ENCODE peak calls at places on chromosomes 12 and 14, in ten cellular contexts. X is heart left ventricle, B is left ventricle myocardium inferior, S is WERI-Rb-1, I is OCI-LY7, N is esophagus squamous epithelium, D is fibroblast of the aortic adventitia, M is GM12865, V is AG09309, Z is right cardiac atrium. U is an unnamed sample.

GRCh38 chr12:85823436-85824179 is 12.6 kb downstream of the RASSF9 start:
- DNase-seq in I (no peak), N (no peak), M (no peak), B (no peak), Z (no peak), S (no peak), D (peak), X (no peak), V (peak), U (no peak)

GRCh38 chr14:60174352-60175254 is 9.4 kb upstream of the DHRS7 start:
- DNase-seq in V (no peak), S (no peak), B (no peak), N (no peak), Z (no peak), D (no peak), X (no peak), M (no peak), I (no peak), U (peak)

GRCh38 chr14:45664668-45665356 is 411.8 kb upstream of the MIS18BP1 start:
- DNase-seq in N (no peak), I (peak), M (no peak), V (no peak), D (no peak), B (no peak), X (no peak), Z (no peak), S (peak), U (peak)

GRCh38 chr14:61466249-61466904 is 145.0 kb downstream of the PRKCH start:
- DNase-seq in D (peak), M (no peak), X (peak), I (no peak), Z (peak), B (peak), S (no peak), V (peak), N (no peak), U (no peak)

GRCh38 chr12:89319111-89319510 is 33.2 kb downstream of the DUSP6 start:
- DNase-seq in S (peak), M (no peak), B (no peak), I (no peak), V (no peak), X (no peak), D (peak), N (no peak), Z (no peak), U (no peak)

GRCh38 chr14:39303100-39303499 is 69.4 kb downstream of the MIA2 start:
- DNase-seq in X (no peak), D (peak), B (no peak), Z (no peak), V (no peak), S (no peak), M (no peak), I (no peak), N (no peak), U (no peak)

GRCh38 chr12:57521475-57522018 is 1.1 kb upstream of the MBD6 start:
- DNase-seq in N (no peak), M (no peak), Z (peak), V (no peak), S (peak), D (no peak), X (peak), I (no peak), B (peak), U (no peak)

GRCh38 chr12:102638777-102639176 is 158.4 kb upstream of the IGF1 start:
- DNase-seq in Z (no peak), X (no peak), B (no peak), N (no peak), D (no peak), I (no peak), S (no peak), M (no peak), V (no peak), U (no peak)

GRCh38 chr12:73235387-73235786 is 963.2 kb downstream of the TRHDE start:
- DNase-seq in N (no peak), B (no peak), I (no peak), D (no peak), S (no peak), Z (no peak), V (no peak), M (no peak), X (no peak), U (no peak)

GRCh38 chr14:104138891-104139459 is 588 bp downstream of the KIF26A start:
- DNase-seq in X (peak), D (no peak), M (no peak), B (peak), N (no peak), V (no peak), I (no peak), S (peak), Z (peak), U (no peak)

GRCh38 chr14:104136472-104137296 is 1.7 kb upstream of the KIF26A start:
- DNase-seq in M (no peak), I (no peak), Z (peak), X (peak), D (no peak), N (no peak), S (peak), V (no peak), B (peak), U (no peak)

GRCh38 chr14:104135904-104136471 is 2.4 kb upstream of the KIF26A start:
- DNase-seq in D (no peak), Z (peak), V (no peak), N (no peak), X (peak), S (peak), M (no peak), B (peak), I (no peak), U (no peak)

GRCh38 chr14:104138098-104138890 is at the start of gene KIF26A:
- DNase-seq in B (peak), M (no peak), Z (peak), S (peak), V (no peak), D (no peak), X (peak), I (no peak), N (no peak), U (no peak)

DNA sequence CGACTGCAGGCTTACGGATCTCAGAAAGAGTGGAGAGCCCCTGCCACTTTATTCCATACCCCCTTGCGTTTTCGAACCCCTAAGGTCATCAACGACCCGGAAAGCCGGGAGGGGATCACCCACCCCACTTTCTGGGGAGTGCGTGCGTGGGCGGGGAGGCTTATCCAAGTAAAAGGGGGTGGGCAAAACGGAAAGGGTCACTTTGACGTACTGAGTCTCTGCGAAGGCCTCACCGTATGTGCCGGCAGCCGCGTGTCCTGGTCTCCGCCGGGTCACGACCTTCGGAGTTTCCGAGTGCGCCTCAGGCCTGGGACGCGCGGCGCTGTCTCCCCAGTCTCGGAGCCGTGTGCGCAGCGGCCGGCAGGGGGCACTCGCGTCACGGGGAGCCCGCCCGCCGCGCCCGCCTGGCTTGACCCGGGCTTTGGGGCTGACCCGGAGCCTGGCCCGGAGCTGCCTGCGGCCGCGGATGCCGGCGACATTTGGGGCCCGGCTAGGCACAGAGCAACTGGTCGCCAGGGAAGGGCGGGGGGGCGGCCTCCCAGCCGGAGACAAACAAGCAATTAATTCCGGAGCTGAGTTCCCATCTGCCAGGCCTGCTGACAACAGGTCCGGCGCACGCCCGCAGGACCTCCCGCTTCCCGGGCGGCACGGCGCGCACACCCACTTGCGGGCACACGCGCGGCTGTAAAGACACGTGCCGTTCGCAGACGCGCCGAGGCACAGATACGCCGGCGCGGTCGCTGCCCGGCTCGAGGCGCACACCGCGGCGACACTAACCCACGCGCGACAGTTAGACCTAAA is 890 bp upstream of the KIF26A start:
- DNase-seq in I (peak), Z (peak), N (no peak), X (peak), S (peak), M (peak), D (peak), V (no peak), B (peak), U (peak)
- H3K4me3 ChIP-seq in I (no peak), Z (peak), N (peak), X (peak), S (peak), M (no peak), D (no peak), V (no peak), B (peak), U (no peak)

GRCh38 chr12:113242560-113242959 is 21.3 kb downstream of the TPCN1 start:
- DNase-seq in M (no peak), V (no peak), D (no peak), X (no peak), B (no peak), Z (no peak), N (no peak), S (no peak), I (no peak), U (no peak)

GRCh38 chr12:113240395-113240794 is 19.1 kb downstream of the TPCN1 start:
- DNase-seq in X (no peak), Z (no peak), S (no peak), V (no peak), M (peak), I (peak), N (no peak), B (no peak), D (no peak), U (no peak)

GRCh38 chr12:113239811-113240331 is 18.6 kb downstream of the TPCN1 start:
- DNase-seq in X (no peak), I (no peak), N (no peak), Z (peak), V (no peak), D (no peak), M (no peak), S (no peak), B (peak), U (no peak)

GRCh38 chr12:113242018-113242418 is 20.8 kb downstream of the TPCN1 start:
- DNase-seq in I (no peak), D (no peak), X (no peak), S (peak), V (peak), Z (no peak), M (no peak), B (no peak), N (no peak), U (peak)

GRCh38 chr12:113241191-113242017 is 20.1 kb downstream of the TPCN1 start:
- DNase-seq in M (no peak), D (peak), B (no peak), Z (no peak), X (no peak), I (no peak), N (no peak), V (peak), S (no peak), U (peak)
- H3K4me3 ChIP-seq in M (no peak), D (no peak), B (no peak), Z (no peak), X (no peak), I (no peak), N (no peak), V (no peak), S (no peak), U (no peak)

DNA sequence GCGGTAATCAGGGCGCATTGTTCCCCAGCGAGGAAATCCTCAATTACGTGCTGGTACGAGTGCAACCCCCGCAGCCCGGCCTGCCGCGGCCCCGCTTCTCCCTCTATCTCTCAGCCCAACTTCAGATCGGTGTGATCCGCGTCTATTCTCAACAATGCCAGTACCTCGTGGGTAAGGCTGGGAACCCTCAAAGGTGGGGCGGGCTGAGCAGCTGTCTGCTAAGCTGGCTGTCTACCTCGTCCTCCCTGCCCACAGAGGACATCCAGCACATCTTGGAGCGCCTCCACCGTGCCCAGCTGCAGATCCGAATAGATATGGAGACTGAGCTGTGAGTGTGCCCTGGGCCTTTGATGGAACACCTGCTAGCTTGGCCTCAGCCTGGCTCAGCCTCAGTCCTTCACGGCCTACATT is 996 bp downstream of the REC8 start:
- DNase-seq in N (no peak), Z (peak), D (no peak), V (no peak), I (no peak), M (no peak), X (no peak), S (no peak), B (no peak), U (no peak)
- H3K4me3 ChIP-seq in N (no peak), Z (no peak), D (no peak), V (no peak), I (no peak), M (peak), X (peak), S (peak), B (no peak), U (no peak)

GRCh38 chr12:124906606-124907261 is 7.7 kb downstream of the UBC start:
- DNase-seq in S (peak), V (peak), X (peak), Z (peak), B (peak), N (no peak), I (peak), M (peak), D (peak), U (peak)

GRCh38 chr12:124914392-124915248 is at the start of gene UBC:
- DNase-seq in X (peak), S (peak), N (no peak), V (peak), I (peak), M (peak), D (peak), B (peak), Z (peak), U (peak)

GRCh38 chr12:124910561-124911478 is 3.6 kb downstream of the UBC start:
- DNase-seq in D (no peak), X (no peak), S (no peak), N (no peak), V (no peak), B (no peak), I (no peak), M (peak), Z (no peak), U (peak)

GRCh38 chr12:124913474-124914391 is 717 bp downstream of the UBC start:
- DNase-seq in S (peak), Z (peak), I (peak), D (peak), M (peak), B (peak), V (no peak), X (peak), N (no peak), U (peak)

GRCh38 chr12:124909831-124910560 is 4.5 kb downstream of the UBC start:
- DNase-seq in S (no peak), D (peak), Z (no peak), M (peak), V (no peak), B (no peak), N (no peak), I (no peak), X (no peak), U (peak)
- H3K4me3 ChIP-seq in S (no peak), D (peak), Z (no peak), M (no peak), V (no peak), B (peak), N (no peak), I (no peak), X (peak), U (no peak)

GRCh38 chr14:30185832-30186231 is 258.2 kb upstream of the PRKD1 start:
- DNase-seq in V (no peak), B (no peak), Z (no peak), I (no peak), D (no peak), M (no peak), X (no peak), S (no peak), N (no peak), U (no peak)
- H3K4me3 ChIP-seq in V (no peak), B (no peak), Z (no peak), I (no peak), D (no peak), M (no peak), X (no peak), S (no peak), N (no peak), U (no peak)

GRCh38 chr12:109462868-109463692 is 14.0 kb downstream of the KCTD10 start:
- DNase-seq in M (no peak), Z (peak), I (no peak), X (peak), S (no peak), D (peak), N (no peak), V (peak), B (peak), U (peak)

GRCh38 chr12:109461846-109462766 is 15.0 kb downstream of the KCTD10 start:
- DNase-seq in X (peak), N (peak), S (no peak), B (peak), I (no peak), D (peak), Z (peak), M (no peak), V (peak), U (no peak)

GRCh38 chr12:109464642-109465351 is 12.3 kb downstream of the KCTD10 start:
- DNase-seq in X (no peak), D (peak), I (no peak), N (no peak), V (no peak), B (no peak), Z (no peak), M (no peak), S (no peak), U (no peak)

GRCh38 chr12:109461049-109461845 is 15.9 kb downstream of the KCTD10 start:
- DNase-seq in B (peak), I (peak), V (no peak), D (peak), S (no peak), N (no peak), Z (peak), M (peak), X (peak), U (peak)

DNA sequence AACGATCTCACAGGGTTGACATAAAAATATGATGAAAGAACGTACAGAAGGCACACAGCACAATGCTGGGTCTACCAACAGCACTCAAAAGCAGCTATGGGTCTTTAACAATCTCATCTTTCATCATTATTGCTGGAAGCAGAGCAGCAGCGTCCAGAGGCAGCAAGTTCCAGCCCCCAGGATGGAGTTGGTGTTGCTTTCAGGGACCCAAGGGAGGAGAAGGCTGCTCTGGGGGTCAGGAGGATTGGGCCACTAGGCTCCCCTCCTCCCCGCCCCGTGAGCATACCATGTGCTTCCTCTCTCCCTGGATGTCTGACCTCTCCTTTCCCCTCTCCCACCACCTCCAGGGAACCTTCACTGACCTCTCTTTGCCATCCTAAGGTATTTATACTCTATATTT is 13.3 kb downstream of the KCTD10 start:
- DNase-seq in Z (no peak), S (no peak), V (no peak), X (no peak), D (no peak), M (no peak), N (no peak), I (no peak), B (no peak), U (no peak)
- H3K4me3 ChIP-seq in Z (no peak), S (no peak), V (no peak), X (peak), D (peak), M (no peak), N (no peak), I (no peak), B (peak), U (no peak)

GRCh38 chr12:43760396-43760795 is 1.6 kb downstream of the IRAK4 start:
- DNase-seq in X (no peak), S (no peak), V (no peak), Z (no peak), M (no peak), B (no peak), N (no peak), I (no peak), D (no peak), U (no peak)
- H3K4me3 ChIP-seq in X (no peak), S (no peak), V (no peak), Z (no peak), M (peak), B (peak), N (peak), I (peak), D (peak), U (peak)

GRCh38 chr14:86934196-86934595 is 1058.8 kb downstream of the GALC start:
- DNase-seq in X (no peak), N (no peak), I (no peak), V (no peak), Z (no peak), M (no peak), B (no peak), S (no peak), D (no peak), U (no peak)

GRCh38 chr14:86935241-86935640 is 1057.7 kb downstream of the GALC start:
- DNase-seq in S (no peak), M (no peak), N (no peak), V (no peak), B (no peak), X (no peak), Z (no peak), D (no peak), I (no peak), U (no peak)

GRCh38 chr14:86942939-86943338 is 1050.0 kb downstream of the GALC start:
- DNase-seq in D (no peak), N (no peak), I (no peak), S (no peak), Z (no peak), V (no peak), X (no peak), M (no peak), B (no peak), U (no peak)

GRCh38 chr14:86936556-86936955 is 1056.4 kb downstream of the GALC start:
- DNase-seq in X (no peak), D (no peak), V (no peak), B (no peak), I (no peak), S (no peak), M (no peak), Z (no peak), N (no peak), U (no peak)

DNA sequence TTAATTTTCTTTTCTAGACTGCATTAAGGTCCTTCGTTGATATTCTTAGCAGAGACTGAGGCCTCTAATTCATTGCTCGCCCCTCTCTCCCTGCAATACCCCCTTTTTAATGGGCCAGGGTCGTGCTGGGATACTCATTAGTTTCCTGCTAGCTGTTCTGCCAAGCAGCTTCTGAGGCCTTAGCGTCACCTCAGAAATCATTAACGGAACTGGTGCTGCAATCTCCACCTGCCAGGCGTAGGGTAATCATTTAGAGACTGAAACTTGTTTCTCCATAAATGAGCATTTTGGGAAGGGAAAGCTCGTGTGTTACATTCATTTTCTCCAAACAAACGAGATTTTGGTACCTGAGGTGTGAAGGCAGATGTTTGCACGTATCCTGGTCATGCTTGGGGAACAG is 1054.6 kb downstream of the GALC start:
- DNase-seq in D (no peak), B (no peak), X (no peak), Z (no peak), S (no peak), I (no peak), N (no peak), V (no peak), M (no peak), U (no peak)
- H3K4me3 ChIP-seq in D (no peak), B (no peak), X (no peak), Z (no peak), S (no peak), I (no peak), N (no peak), V (no peak), M (no peak), U (no peak)

DNA sequence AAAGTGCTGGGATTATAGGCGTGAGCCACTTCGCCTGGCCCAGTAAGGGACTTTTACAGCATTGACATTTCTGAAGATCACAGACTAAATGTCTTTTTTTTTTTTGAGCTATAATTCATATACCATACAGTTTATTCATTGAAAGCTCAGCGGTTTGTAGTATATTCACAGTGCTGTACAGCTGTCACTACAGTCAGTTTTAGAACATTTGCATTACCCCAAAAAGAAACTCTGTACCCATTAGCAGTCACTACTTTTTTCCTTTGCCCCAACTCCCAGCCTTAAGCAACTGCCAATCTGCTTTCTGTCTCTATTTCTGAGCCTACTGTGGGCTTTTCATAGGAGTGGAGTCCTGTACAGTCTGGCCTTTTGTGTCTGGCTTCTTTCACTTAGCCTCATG is 8.2 kb downstream of the BRI3BP start:
- DNase-seq in D (no peak), N (no peak), X (no peak), V (no peak), I (peak), S (no peak), M (no peak), Z (no peak), B (no peak), U (no peak)
- H3K4me3 ChIP-seq in D (no peak), N (no peak), X (no peak), V (no peak), I (peak), S (no peak), M (no peak), Z (no peak), B (no peak), U (no peak)

U was measured in NB4.